ENCODE peak calls at places on chromosomes 16 and 17, in seven cellular contexts. T is occipital lobe, E is NCI-H1105, F is sciatic nerve, X is NCI-H69, H is EL, B is AG08396. I is an unnamed sample.

GRCh38 chr16:13378151-13378550 is 476.8 kb downstream of the SHISA9 start:
- DNase-seq in T (no peak), E (no peak), F (no peak), X (no peak), H (no peak), B (no peak), I (no peak)

GRCh38 chr17:73091410-73091769 is 1.1 kb downstream of the SLC39A11 start:
- DNase-seq in T (no peak), E (no peak), F (no peak), X (no peak), H (no peak), B (no peak), I (no peak)

GRCh38 chr17:82582208-82582607 is 62.7 kb downstream of the FOXK2 start:
- DNase-seq in T (no peak), E (no peak), F (no peak), X (no peak), H (peak), B (no peak), I (no peak)

GRCh38 chr16:51327001-51327400 is 175.9 kb upstream of the SALL1 start:
- DNase-seq in T (no peak), E (no peak), F (no peak), X (no peak), H (peak), B (peak), I (no peak)

GRCh38 chr17:40095944-40096791 is 4.2 kb downstream of the NR1D1 start:
- DNase-seq in T (no peak), E (no peak), F (peak), X (no peak), H (no peak), B (no peak), I (no peak)

GRCh38 chr17:40600486-40601046 is 35.3 kb upstream of the CCR7 start:
- DNase-seq in T (no peak), E (no peak), F (no peak), X (no peak), H (no peak), B (no peak), I (peak)

GRCh38 chr16:15553313-15554088 is 89.5 kb downstream of the MARF1 start:
- DNase-seq in T (no peak), E (no peak), F (no peak), X (no peak), H (no peak), B (no peak), I (no peak)

GRCh38 chr16:78973041-78973440 is 627.5 kb downstream of the MAF start:
- DNase-seq in T (no peak), E (peak), F (no peak), X (no peak), H (no peak), B (no peak), I (no peak)

GRCh38 chr17:57939797-57940196 is 15.4 kb downstream of the CUEDC1 start:
- DNase-seq in T (no peak), E (peak), F (no peak), X (peak), H (no peak), B (no peak), I (no peak)

I was measured in T47D.